ENCODE peak calls at places on chromosome 7, in eight cellular contexts. Y, D, L, N, E, A, X and C are unnamed samples.

GRCh38 chr7:105493928-105494325 is 28.1 kb downstream of the PUS7 start:
- DNase-seq in Y (no peak), D (no peak), L (no peak), N (no peak), E (peak), A (no peak), X (no peak), C (no peak)

GRCh38 chr7:114508096-114508495 is 93.5 kb downstream of the FOXP2 start:
- DNase-seq in Y (no peak), D (no peak), L (no peak), N (no peak), E (no peak), A (no peak), X (no peak), C (no peak)

GRCh38 chr7:128166603-128167315 is 74.3 kb upstream of the LEP start:
- DNase-seq in Y (peak), D (no peak), L (no peak), N (peak), E (peak), A (no peak), X (peak), C (peak)

GRCh38 chr7:78463039-78463438 is 664.5 kb downstream of the PHTF2 start:
- DNase-seq in Y (no peak), D (no peak), L (no peak), N (no peak), E (no peak), A (no peak), X (no peak), C (no peak)

GRCh38 chr7:111198255-111198654 is 107.3 kb downstream of the LRRN3 start:
- DNase-seq in Y (no peak), D (no peak), L (peak), N (no peak), E (peak), A (no peak), X (no peak), C (no peak)

GRCh38 chr7:944744-945143 is 9.7 kb downstream of the ADAP1 start:
- DNase-seq in Y (no peak), D (no peak), L (no peak), N (no peak), E (no peak), A (no peak), X (no peak), C (no peak)

GRCh38 chr7:73707045-73707631 is 12.3 kb downstream of the STX1A start:
- DNase-seq in Y (peak), D (peak), L (peak), N (peak), E (no peak), A (peak), X (no peak), C (no peak)

GRCh38 chr7:103626776-103627175 is 180.8 kb upstream of the SLC26A5 start:
- DNase-seq in Y (no peak), D (no peak), L (no peak), N (no peak), E (no peak), A (no peak), X (no peak), C (no peak)

GRCh38 chr7:30225863-30226361 is 58.5 kb upstream of the ZNRF2 start:
- DNase-seq in Y (peak), D (peak), L (peak), N (no peak), E (peak), A (peak), X (peak), C (no peak)

GRCh38 chr7:151117041-151117440 is 30.8 kb downstream of the AGAP3 start:
- DNase-seq in Y (no peak), D (no peak), L (no peak), N (no peak), E (no peak), A (no peak), X (no peak), C (no peak)

GRCh38 chr7:24979470-24979862 is 512 bp downstream of the OSBPL3 start:
- DNase-seq in Y (peak), D (peak), L (no peak), N (peak), E (peak), A (peak), X (peak), C (peak)

GRCh38 chr7:44313621-44314031 is 11.8 kb downstream of the CAMK2B start:
- DNase-seq in Y (no peak), D (peak), L (no peak), N (no peak), E (no peak), A (no peak), X (no peak), C (no peak)

GRCh38 chr7:30922596-30922995 is 10.9 kb downstream of the AQP1 start:
- DNase-seq in Y (no peak), D (no peak), L (no peak), N (peak), E (no peak), A (peak), X (no peak), C (peak)

GRCh38 chr7:95621404-95621803 is 25.1 kb upstream of the PDK4 start:
- DNase-seq in Y (no peak), D (no peak), L (no peak), N (no peak), E (no peak), A (no peak), X (no peak), C (no peak)

GRCh38 chr7:8217200-8218068 is 44.5 kb downstream of the ICA1 start:
- DNase-seq in Y (peak), D (no peak), L (peak), N (no peak), E (peak), A (no peak), X (peak), C (peak)

GRCh38 chr7:137508437-137509175 is 165.1 kb upstream of the PTN start:
- DNase-seq in Y (no peak), D (no peak), L (no peak), N (no peak), E (peak), A (no peak), X (no peak), C (no peak)

GRCh38 chr7:43148161-43148731 is 35.8 kb downstream of the HECW1 start:
- DNase-seq in Y (no peak), D (no peak), L (no peak), N (no peak), E (no peak), A (no peak), X (no peak), C (no peak)

GRCh38 chr7:120089968-120090367 is 183.0 kb upstream of the KCND2 start:
- DNase-seq in Y (no peak), D (no peak), L (peak), N (no peak), E (no peak), A (no peak), X (no peak), C (no peak)

GRCh38 chr7:156063241-156063810 is 251.1 kb upstream of the SHH start:
- DNase-seq in Y (no peak), D (no peak), L (no peak), N (no peak), E (no peak), A (no peak), X (no peak), C (no peak)

GRCh38 chr7:20298486-20298901 is 32.2 kb upstream of the ITGB8 start:
- DNase-seq in Y (no peak), D (no peak), L (no peak), N (no peak), E (no peak), A (no peak), X (no peak), C (no peak)

GRCh38 chr7:26356929-26357792 is 65.5 kb downstream of the SNX10 start:
- DNase-seq in Y (no peak), D (no peak), L (no peak), N (no peak), E (no peak), A (no peak), X (peak), C (no peak)

GRCh38 chr7:84122582-84123360 is 71.8 kb downstream of the SEMA3A start:
- DNase-seq in Y (no peak), D (no peak), L (no peak), N (no peak), E (no peak), A (no peak), X (no peak), C (no peak)

GRCh38 chr7:30179016-30179436 is 44.2 kb downstream of the MTURN start:
- DNase-seq in Y (peak), D (no peak), L (no peak), N (no peak), E (no peak), A (no peak), X (no peak), C (no peak)

GRCh38 chr7:111126987-111127386 is 36.1 kb downstream of the LRRN3 start:
- DNase-seq in Y (no peak), D (no peak), L (no peak), N (no peak), E (peak), A (no peak), X (peak), C (no peak)

GRCh38 chr7:5523052-5523711 is 99.5 kb upstream of the TNRC18 start:
- DNase-seq in Y (no peak), D (no peak), L (no peak), N (no peak), E (peak), A (peak), X (peak), C (no peak)

GRCh38 chr7:82745117-82745516 is 301.5 kb upstream of the CACNA2D1 start:
- DNase-seq in Y (no peak), D (no peak), L (no peak), N (no peak), E (no peak), A (no peak), X (peak), C (peak)

GRCh38 chr7:41698726-41699125 is 4.2 kb downstream of the INHBA start:
- DNase-seq in Y (no peak), D (no peak), L (no peak), N (no peak), E (no peak), A (no peak), X (no peak), C (no peak)

GRCh38 chr7:41731486-41732278 is 28.8 kb upstream of the INHBA start:
- DNase-seq in Y (peak), D (no peak), L (no peak), N (no peak), E (no peak), A (no peak), X (no peak), C (no peak)

GRCh38 chr7:105665684-105666083 is 84.4 kb upstream of the EFCAB10 start:
- DNase-seq in Y (no peak), D (no peak), L (no peak), N (no peak), E (no peak), A (no peak), X (no peak), C (no peak)

GRCh38 chr7:158327571-158328180 is 259.9 kb downstream of the PTPRN2 start:
- DNase-seq in Y (no peak), D (no peak), L (no peak), N (no peak), E (no peak), A (no peak), X (no peak), C (no peak)
- TF ChIP-seq CTCF in Y (no peak), D (no peak), L (no peak), N (no peak), E (no peak), A (no peak), X (no peak), C (no peak)

GRCh38 chr7:32051128-32051527 is 19.1 kb downstream of the PDE1C start:
- DNase-seq in Y (no peak), D (no peak), L (no peak), N (no peak), E (no peak), A (no peak), X (no peak), C (no peak)
- TF ChIP-seq CTCF in Y (no peak), D (no peak), L (no peak), N (no peak), E (no peak), A (no peak), X (no peak), C (no peak)

DNA sequence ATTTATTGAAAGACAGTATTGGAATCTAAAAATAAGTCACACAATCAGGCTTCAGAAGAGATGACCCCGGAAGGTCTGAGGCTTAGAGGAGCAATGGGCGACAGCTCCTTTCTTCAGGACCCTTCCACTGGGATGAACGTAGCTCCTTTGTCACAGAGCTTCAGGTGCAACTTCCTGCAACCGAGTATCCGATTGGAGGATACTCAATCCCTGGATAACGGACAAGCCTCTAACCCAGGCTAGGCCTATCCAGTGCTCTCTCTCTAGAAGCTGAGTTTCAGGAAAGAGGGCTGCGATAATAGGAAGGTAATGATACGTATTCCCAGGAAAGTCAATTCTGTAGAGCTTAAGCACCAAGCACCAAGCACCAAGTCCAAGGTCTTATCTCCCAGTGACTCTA is 349.4 kb upstream of the NPSR1 start:
- DNase-seq in Y (no peak), D (no peak), L (no peak), N (no peak), E (no peak), A (no peak), X (no peak), C (no peak)
- TF ChIP-seq CTCF in Y (no peak), D (no peak), L (no peak), N (no peak), E (no peak), A (no peak), X (no peak), C (no peak)

DNA sequence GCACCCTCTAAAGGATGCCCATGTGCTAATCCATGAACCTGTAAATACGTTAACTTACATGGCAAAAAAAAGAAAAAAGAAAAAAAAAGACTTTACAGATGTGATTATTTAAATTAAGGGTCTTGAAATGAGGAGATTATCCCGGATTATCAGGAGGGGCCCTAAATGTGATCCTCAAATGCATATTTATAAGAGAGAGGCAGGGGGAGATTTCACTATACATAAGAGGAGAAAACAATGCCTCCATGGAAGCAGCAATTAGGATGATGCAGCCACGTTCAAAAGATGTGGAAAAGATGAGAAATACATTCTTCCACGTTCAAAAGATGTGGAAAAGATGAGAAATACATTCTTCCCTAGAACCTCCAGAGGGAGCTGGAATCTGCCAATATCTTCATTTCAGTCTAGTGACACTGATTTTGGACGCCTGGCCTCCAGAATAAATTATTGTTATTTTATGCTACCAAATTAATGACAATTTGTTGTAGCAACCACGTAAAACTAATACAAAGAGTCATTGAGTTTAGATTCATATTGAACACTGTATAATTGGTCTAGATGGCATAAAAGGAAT is 328.4 kb upstream of the GNAI1 start:
- DNase-seq in Y (no peak), D (no peak), L (peak), N (no peak), E (peak), A (no peak), X (no peak), C (no peak)
- TF ChIP-seq CTCF in Y (no peak), D (no peak), L (peak), N (peak), E (peak), A (no peak), X (peak), C (no peak)

GRCh38 chr7:157573244-157573643 is 236.4 kb downstream of the DNAJB6 start:
- DNase-seq in Y (no peak), D (no peak), L (no peak), N (no peak), E (no peak), A (no peak), X (no peak), C (no peak)
- TF ChIP-seq CTCF in Y (no peak), D (no peak), L (no peak), N (no peak), E (no peak), A (no peak), X (no peak), C (no peak)